ENCODE peak calls at places on chromosomes 7 and 10, in five cellular contexts. V is GM20000, O is neural crest cell, Y is neural progenitor cell, B is Calu3. C is an unnamed sample.

GRCh38 chr10:62082729-62083412 is 181.4 kb downstream of the ARID5B start:
- DNase-seq in Y (no peak), V (no peak), B (peak), O (no peak), C (peak)

GRCh38 chr7:100677308-100678095 is 4.0 kb downstream of the GNB2 start:
- DNase-seq in B (no peak), Y (no peak), O (no peak), V (peak), C (no peak)

GRCh38 chr10:114930320-114930719 is 7.7 kb upstream of the TRUB1 start:
- DNase-seq in B (no peak), O (no peak), Y (no peak), V (no peak), C (no peak)

GRCh38 chr10:79093658-79094411 is 25.1 kb downstream of the ZMIZ1 start:
- DNase-seq in Y (no peak), B (peak), V (no peak), O (no peak), C (no peak)

GRCh38 chr10:51063659-51064535 is 10.4 kb upstream of the PRKG1 start:
- DNase-seq in Y (peak), V (no peak), B (no peak), O (no peak), C (no peak)

GRCh38 chr10:79140906-79141305 is 72.1 kb downstream of the ZMIZ1 start:
- DNase-seq in Y (no peak), O (no peak), V (no peak), B (no peak), C (no peak)

GRCh38 chr7:16657656-16658279 is 11.8 kb downstream of the BZW2 start:
- DNase-seq in O (no peak), V (no peak), B (peak), Y (peak), C (no peak)

GRCh38 chr7:49790209-49790608 is 16.8 kb downstream of the VWC2 start:
- DNase-seq in O (no peak), V (no peak), B (no peak), Y (peak), C (no peak)

GRCh38 chr10:13993634-13994033 is 337.1 kb downstream of the FRMD4A start:
- DNase-seq in B (no peak), O (no peak), Y (no peak), V (no peak), C (no peak)

GRCh38 chr10:13162013-13162364 is 631 bp downstream of the MCM10 start:
- DNase-seq in Y (peak), B (peak), O (peak), V (peak), C (peak)

GRCh38 chr7:34928052-34928451 is 109.2 kb downstream of the DPY19L1 start:
- DNase-seq in B (peak), V (no peak), Y (peak), O (peak), C (peak)

GRCh38 chr7:152336754-152337368 is 98.9 kb downstream of the KMT2C start:
- DNase-seq in V (peak), Y (peak), O (peak), B (peak), C (no peak)

GRCh38 chr7:92691578-92691977 is 101.4 kb upstream of the FAM133B start:
- DNase-seq in V (peak), B (no peak), O (no peak), Y (peak), C (no peak)

GRCh38 chr10:95397747-95398146 is 106.9 kb upstream of the PDLIM1 start:
- DNase-seq in Y (no peak), O (no peak), B (no peak), V (no peak), C (no peak)

GRCh38 chr10:5764422-5765297 is 48.6 kb downstream of the GDI2 start:
- DNase-seq in B (no peak), O (no peak), V (no peak), Y (no peak), C (no peak)
- TF ChIP-seq CTCF in B (no peak), O (no peak), V (no peak), Y (no peak), C (no peak)

DNA sequence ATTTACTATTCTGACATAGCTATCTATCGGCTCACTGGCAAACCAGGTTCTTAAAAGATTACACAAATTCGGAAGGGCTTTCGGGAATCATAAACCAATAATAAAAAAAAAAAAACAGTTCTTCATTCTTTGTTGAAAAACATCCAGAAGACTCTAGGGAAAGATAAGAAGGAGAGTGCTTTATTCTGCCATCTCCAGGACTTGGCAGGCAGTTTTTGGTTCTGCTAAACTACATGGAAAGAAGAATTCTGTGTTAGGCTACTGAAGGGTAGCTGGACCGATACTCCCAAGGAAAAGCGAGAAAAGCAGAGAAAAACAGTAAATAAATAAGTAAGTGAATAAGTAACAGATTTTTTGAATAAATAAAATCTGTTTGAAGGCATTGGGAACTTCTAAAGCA is 423.5 kb upstream of the KLF6 start:
- DNase-seq in O (no peak), Y (no peak), V (no peak), B (no peak), C (no peak)
- TF ChIP-seq CTCF in O (no peak), Y (no peak), V (no peak), B (no peak), C (no peak)

DNA sequence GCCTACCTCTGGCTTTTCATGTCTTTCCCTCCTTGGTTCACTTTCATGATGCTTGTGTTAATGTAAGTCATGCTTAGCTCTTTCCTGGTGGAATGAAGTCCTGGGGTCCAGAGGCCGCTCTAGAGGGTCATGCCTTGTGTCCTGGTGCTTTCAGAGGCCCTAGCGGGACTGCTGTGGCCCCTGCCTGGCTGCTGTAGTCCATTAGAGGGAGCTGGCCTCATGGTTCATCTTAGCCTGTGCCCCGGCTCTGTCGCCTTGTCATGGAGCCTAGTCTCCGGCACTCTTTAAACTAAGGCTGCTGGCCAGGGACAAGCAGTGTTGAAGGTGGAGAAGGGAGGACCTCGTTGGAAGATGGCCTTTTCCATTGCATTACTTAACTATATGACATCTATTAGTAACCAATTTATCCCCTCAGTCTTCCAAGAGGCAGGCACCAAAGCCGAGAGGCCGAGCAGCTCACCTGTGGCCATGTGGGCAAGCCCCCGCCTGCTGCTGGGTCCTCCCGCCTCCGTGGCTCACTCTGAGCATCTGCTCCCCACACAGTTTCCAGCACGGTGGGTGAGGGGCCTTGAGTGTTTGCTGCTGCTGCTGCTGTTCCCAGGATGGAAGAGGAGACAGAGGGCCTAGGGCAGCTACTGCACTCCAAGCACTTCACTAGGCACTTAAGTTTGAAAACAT is 5.0 kb upstream of the NDUFB2 start:
- DNase-seq in Y (peak), V (no peak), O (no peak), B (no peak), C (no peak)
- TF ChIP-seq CTCF in Y (peak), V (no peak), O (no peak), B (no peak), C (no peak)

GRCh38 chr10:21496285-21497176 is 29.0 kb downstream of the SKIDA1 start:
- DNase-seq in V (peak), B (peak), Y (peak), O (peak), C (peak)
- TF ChIP-seq CTCF in V (peak), B (no peak), Y (peak), O (peak), C (peak)

GRCh38 chr7:2897023-2897422 is 52.9 kb upstream of the GNA12 start:
- DNase-seq in B (no peak), Y (no peak), O (no peak), V (no peak), C (no peak)
- TF ChIP-seq CTCF in B (no peak), Y (no peak), O (no peak), V (no peak), C (no peak)

DNA sequence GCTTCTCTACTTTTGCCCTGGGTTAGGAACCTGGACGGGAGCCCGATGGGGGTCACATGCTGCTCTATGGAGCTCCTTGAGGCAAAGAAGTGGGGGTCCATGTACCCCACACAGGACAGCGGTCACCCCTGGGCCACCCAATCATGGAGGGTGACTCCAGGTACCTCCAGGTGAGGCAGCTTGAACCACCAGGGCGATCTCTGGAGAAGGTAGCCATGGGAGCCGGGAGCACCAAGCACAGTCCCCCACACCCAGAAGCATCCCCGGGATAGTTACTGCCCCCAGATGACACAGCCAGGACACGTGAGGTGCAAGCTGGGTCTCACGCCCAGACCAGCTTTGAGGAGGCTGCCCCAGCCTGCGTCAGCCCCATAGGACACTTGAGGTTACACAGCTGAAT is 58.4 kb downstream of the C10orf143 start:
- DNase-seq in Y (no peak), O (no peak), V (no peak), B (no peak), C (no peak)
- TF ChIP-seq CTCF in Y (no peak), O (no peak), V (no peak), B (no peak), C (no peak)

GRCh38 chr10:109937460-109937859 is 14.1 kb upstream of the XPNPEP1 start:
- DNase-seq in O (no peak), Y (no peak), V (no peak), B (no peak), C (no peak)

GRCh38 chr10:109939253-109939961 is 16.1 kb upstream of the XPNPEP1 start:
- DNase-seq in Y (no peak), V (no peak), O (no peak), B (no peak), C (no peak)

GRCh38 chr10:109941193-109941872 is 18.0 kb upstream of the XPNPEP1 start:
- DNase-seq in B (no peak), V (no peak), Y (peak), O (no peak), C (no peak)

GRCh38 chr10:109940553-109940952 is 17.2 kb upstream of the XPNPEP1 start:
- DNase-seq in O (no peak), V (no peak), B (no peak), Y (no peak), C (no peak)

GRCh38 chr10:109940117-109940516 is 16.8 kb upstream of the XPNPEP1 start:
- DNase-seq in B (no peak), Y (no peak), V (no peak), O (no peak), C (no peak)
- TF ChIP-seq CTCF in B (no peak), Y (no peak), V (no peak), O (no peak), C (no peak)

C was measured in CD8-positive, alpha-beta T cell.